ENCODE peak calls at places on chromosomes 11 and 22, in seven cellular contexts. P is mucosa of descending colon, G is foreskin fibroblast, A is pancreas, X is GM20000, D is fibroblast of mammary gland, T is nephron progenitor cell. F is an unnamed sample.
A peak's percentile ranks its signal among the peaks of the same experiment; 100 is the strongest.

GRCh38 chr11:3807856-3808845 is at the start of gene PGAP2:
- DNase-seq in G (peak; percentile 78), T (peak; percentile 90), D (peak; percentile 47), X (peak; percentile 83), A (peak; percentile 73), P (peak; percentile 83), F (no peak)

GRCh38 chr11:129836979-129837378 is 21.3 kb downstream of the TMEM45B start:
- DNase-seq in X (no peak), D (no peak), P (no peak), A (no peak), G (no peak), T (no peak), F (no peak)

GRCh38 chr11:65488273-65489058 is 10.4 kb upstream of the MALAT1 start:
- DNase-seq in A (no peak), G (peak; percentile 83), X (no peak), T (peak; percentile 30), D (peak; percentile 88), P (peak; percentile 78), F (peak; percentile 79)

GRCh38 chr11:119891392-119891791 is 162.4 kb upstream of the NECTIN1 start:
- DNase-seq in T (no peak), D (no peak), P (no peak), A (no peak), G (no peak), X (no peak), F (no peak)

GRCh38 chr11:31355131-31355530 is 14.4 kb downstream of the DCDC1 start:
- DNase-seq in A (no peak), P (no peak), X (no peak), G (peak; percentile 9), T (no peak), D (peak; percentile 61), F (no peak)

GRCh38 chr22:29524440-29525191 is 28.9 kb downstream of the THOC5 start:
- DNase-seq in D (peak; percentile 25), A (no peak), X (peak; percentile 48), G (peak; percentile 32), P (peak; percentile 37), T (peak; percentile 18), F (peak; percentile 28)

GRCh38 chr11:14258177-14258935 is 100.6 kb downstream of the RRAS2 start:
- DNase-seq in D (peak; percentile 88), T (no peak), A (no peak), G (peak; percentile 93), P (no peak), X (no peak), F (no peak)

GRCh38 chr11:17798253-17798652 is 63.7 kb downstream of the KCNC1 start:
- DNase-seq in G (no peak), D (no peak), A (no peak), T (no peak), P (no peak), X (no peak), F (no peak)

GRCh38 chr11:78696177-78696576 is 121.5 kb upstream of the NARS2 start:
- DNase-seq in G (no peak), D (no peak), A (no peak), P (no peak), T (no peak), X (no peak), F (no peak)

GRCh38 chr11:45663486-45664375 is 1.7 kb downstream of the CHST1 start:
- DNase-seq in G (peak; percentile 28), X (no peak), D (peak; percentile 36), A (no peak), T (no peak), P (no peak), F (peak; percentile 82)

GRCh38 chr11:85764796-85765195 is 46.1 kb downstream of the SYTL2 start:
- DNase-seq in A (no peak), P (no peak), D (no peak), T (no peak), X (no peak), G (no peak), F (no peak)

GRCh38 chr22:50519151-50519550 is 6.2 kb downstream of the SCO2 start:
- DNase-seq in G (no peak), P (no peak), X (no peak), T (no peak), D (no peak), A (no peak), F (no peak)

GRCh38 chr11:45052361-45052760 is 94.1 kb upstream of the PRDM11 start:
- DNase-seq in P (no peak), T (no peak), D (no peak), A (no peak), X (no peak), G (no peak), F (no peak)

GRCh38 chr22:22392131-22392530 is 116.4 kb downstream of the ZNF280B start:
- DNase-seq in X (no peak), P (no peak), T (no peak), A (no peak), D (no peak), G (no peak), F (no peak)

GRCh38 chr11:65558002-65558784 is at the start of gene LTBP3:
- DNase-seq in P (peak; percentile 79), T (peak; percentile 69), X (peak; percentile 84), G (peak; percentile 94), A (peak; percentile 84), D (peak; percentile 71), F (peak; percentile 93)

GRCh38 chr22:19760652-19761002 is at the start of gene TBX1:
- DNase-seq in G (peak; percentile 25), X (peak; percentile 46), P (no peak), A (no peak), T (no peak), D (no peak), F (no peak)

GRCh38 chr11:125070699-125071254 is 7.7 kb downstream of the SLC37A2 start:
- DNase-seq in X (peak; percentile 80), T (no peak), P (peak; percentile 63), D (peak; percentile 83), A (peak; percentile 70), G (peak; percentile 93), F (no peak)

GRCh38 chr11:83002522-83002921 is 69.2 kb downstream of the RAB30 start:
- DNase-seq in D (no peak), T (no peak), G (no peak), A (no peak), X (no peak), P (no peak), F (no peak)

GRCh38 chr11:126034026-126034822 is 28.4 kb downstream of the CDON start:
- DNase-seq in T (peak; percentile 22), A (no peak), D (no peak), G (no peak), P (no peak), X (no peak), F (no peak)

GRCh38 chr22:32076726-32077550 is 33.9 kb downstream of the SLC5A1 start:
- DNase-seq in G (no peak), P (no peak), T (no peak), A (no peak), D (no peak), X (no peak), F (no peak)

GRCh38 chr22:20610243-20610686 is 102.9 kb downstream of the MED15 start:
- DNase-seq in D (peak; percentile 14), T (no peak), P (no peak), X (no peak), A (no peak), G (no peak), F (peak; percentile 79)

GRCh38 chr11:59841514-59841913 is 3.8 kb downstream of the CBLIF start:
- DNase-seq in D (no peak), X (no peak), P (no peak), T (no peak), A (no peak), G (no peak), F (no peak)

GRCh38 chr11:61766353-61766841 is 14.0 kb downstream of the MYRF start:
- DNase-seq in D (no peak), A (no peak), X (no peak), T (no peak), G (peak; percentile 26), P (no peak), F (no peak)

GRCh38 chr11:68835328-68835727 is 6.4 kb downstream of the CPT1A start:
- DNase-seq in D (no peak), X (no peak), T (no peak), A (no peak), G (no peak), P (no peak), F (no peak)
- TF ChIP-seq CTCF in D (no peak), X (no peak), T (no peak), A (no peak), G (no peak), P (no peak), F (no peak)

DNA sequence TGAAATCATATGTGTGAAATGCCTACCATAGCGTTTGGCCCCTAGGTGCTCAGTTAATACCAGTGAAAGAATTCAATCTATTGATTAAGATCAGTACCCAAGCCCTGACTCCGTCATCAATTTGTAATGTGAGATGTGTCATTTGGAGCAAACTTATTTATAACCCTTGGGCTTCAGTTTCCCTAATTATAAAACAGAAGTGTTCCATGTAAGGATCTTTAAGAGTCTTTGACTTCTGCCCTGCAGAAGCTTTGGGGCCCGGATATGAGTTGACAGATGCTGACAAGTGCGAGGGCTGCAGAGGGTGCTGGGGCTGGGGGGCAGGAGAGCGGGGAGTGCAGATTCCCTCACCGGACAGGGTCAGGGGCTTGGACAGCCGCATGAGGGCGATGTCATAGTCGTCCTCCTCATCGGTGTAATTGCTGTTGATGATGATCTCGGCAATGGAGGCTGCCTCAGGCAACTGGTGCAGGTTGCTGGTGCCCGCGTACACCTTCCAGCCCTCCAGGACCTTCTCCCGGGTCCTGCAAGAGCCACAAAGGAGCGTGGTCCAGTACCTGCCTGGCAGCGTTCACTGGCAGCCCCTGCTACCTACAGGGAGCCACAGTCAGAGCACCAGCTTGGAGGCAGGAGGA is 20.8 kb downstream of the TMPRSS13 start:
- DNase-seq in G (no peak), D (no peak), T (no peak), P (no peak), X (no peak), A (no peak), F (no peak)
- TF ChIP-seq CTCF in G (no peak), D (no peak), T (no peak), P (no peak), X (no peak), A (no peak), F (no peak)

DNA sequence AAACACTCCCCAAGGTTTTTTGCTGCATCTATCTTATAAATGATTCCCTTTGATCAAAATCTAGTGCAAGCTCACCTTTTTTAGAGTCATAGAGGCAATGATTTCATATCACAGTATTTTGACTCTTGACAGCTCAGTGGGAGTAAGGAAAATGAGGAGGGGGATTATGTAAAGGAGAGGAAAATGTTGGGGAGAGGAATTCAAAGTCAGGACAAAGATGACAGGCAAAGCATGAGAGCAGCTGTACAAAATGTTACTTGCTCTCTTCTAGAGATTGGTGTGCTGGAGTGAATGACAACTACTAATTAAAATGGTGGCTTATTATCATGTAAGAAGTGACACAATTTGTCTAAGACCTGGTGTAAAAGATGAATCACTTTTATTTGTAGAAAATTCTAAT is 644.6 kb upstream of the CHORDC1 start:
- DNase-seq in P (no peak), X (no peak), T (no peak), A (no peak), G (no peak), D (no peak), F (no peak)
- TF ChIP-seq CTCF in P (no peak), X (no peak), T (no peak), A (no peak), G (no peak), D (no peak), F (no peak)

DNA sequence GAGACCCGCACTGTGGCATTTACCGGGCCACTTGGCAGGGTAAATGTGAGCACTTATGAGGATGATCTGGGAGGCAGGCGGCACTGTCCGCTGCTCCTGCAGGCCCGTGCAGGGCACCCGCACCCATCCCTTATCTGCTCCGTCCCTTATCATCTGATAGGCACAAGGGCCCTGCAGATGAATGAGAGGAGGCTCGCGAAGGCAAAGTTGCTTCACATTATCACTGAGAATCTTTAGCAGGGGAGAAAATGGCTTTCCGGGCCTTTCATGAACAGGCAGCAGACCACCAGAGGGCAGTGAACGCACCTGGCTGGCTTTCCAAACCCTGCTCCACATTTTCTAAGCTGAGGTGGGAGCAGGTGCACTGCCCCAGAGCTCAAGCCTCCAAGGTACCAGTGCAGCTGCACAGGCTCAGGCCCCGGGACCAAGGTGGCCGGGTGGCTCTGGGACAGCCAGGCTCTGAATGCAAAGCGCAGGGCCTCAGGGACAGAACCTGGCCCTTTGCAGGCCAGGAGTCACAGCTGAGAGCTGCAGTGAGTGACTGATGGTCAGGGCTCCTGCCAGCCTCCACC is 165.6 kb downstream of the SHANK2 start:
- DNase-seq in T (peak; percentile 64), D (peak; percentile 23), P (no peak), G (peak; percentile 25), A (no peak), X (no peak), F (peak; percentile 40)
- TF ChIP-seq CTCF in T (peak; percentile 57), D (peak; percentile 57), P (no peak), G (peak; percentile 47), A (no peak), X (peak; percentile 19), F (peak; percentile 82)

F was measured in chondrocyte.